ENCODE peak calls at places on chromosomes 1 and 21, in five cellular contexts. A is esophagus squamous epithelium, D is IMR-90, U is prostate gland, C is MG63. L is an unnamed sample. For H3K9me3, the result is how much of the 10 kb centered on the place peaks cover.

GRCh38 chr1:99326215-99326949 is 62.1 kb downstream of the PLPPR4 start:
- DNase-seq in A (no peak), D (no peak), U (no peak), C (no peak), L (no peak)

GRCh38 chr1:238647877-238648276 is 738.5 kb upstream of the CHRM3 start:
- DNase-seq in A (no peak), D (peak), U (no peak), C (peak), L (no peak)

GRCh38 chr1:208223136-208223535 is 21.0 kb downstream of the PLXNA2 start:
- DNase-seq in A (no peak), D (peak), U (no peak), C (no peak), L (no peak)

GRCh38 chr1:22287946-22288520 is 145.1 kb upstream of the WNT4 start:
- DNase-seq in A (no peak), D (no peak), U (no peak), C (no peak), L (peak)

GRCh38 chr1:162605225-162605927 is 26.9 kb upstream of the DDR2 start:
- DNase-seq in A (no peak), D (peak), U (no peak), C (no peak), L (no peak)

GRCh38 chr1:168693197-168693871 is 35.7 kb downstream of the DPT start:
- DNase-seq in A (no peak), D (no peak), U (no peak), C (no peak), L (no peak)

GRCh38 chr1:173052681-173053196 is 2.0 kb upstream of the TNFSF18 start:
- DNase-seq in A (no peak), D (no peak), U (peak), C (no peak), L (no peak)

GRCh38 chr1:159869173-159869572 is 6.7 kb upstream of the VSIG8 start:
- DNase-seq in A (no peak), D (peak), U (no peak), C (peak), L (no peak)

GRCh38 chr1:204975568-204976235 is 67.3 kb upstream of the CNTN2 start:
- DNase-seq in A (no peak), D (peak), U (peak), C (peak), L (no peak)

GRCh38 chr21:45839274-45839673 is 142.3 kb upstream of the COL6A1 start:
- DNase-seq in A (no peak), D (peak), U (no peak), C (no peak), L (no peak)

GRCh38 chr1:30379684-30380624 is 343.4 kb downstream of the MATN1 start:
- DNase-seq in A (no peak), D (peak), U (peak), C (peak), L (no peak)

GRCh38 chr21:18275740-18276139 is 31.1 kb downstream of the CHODL start:
- DNase-seq in A (no peak), D (no peak), U (no peak), C (no peak), L (no peak)

GRCh38 chr1:16888806-16889178 is 7.0 kb upstream of the RNU1-2 start:
- DNase-seq in A (no peak), D (no peak), U (no peak), C (no peak), L (no peak)

GRCh38 chr1:211576717-211577116 is 2.2 kb downstream of the SLC30A1 start:
- DNase-seq in A (no peak), D (no peak), U (no peak), C (no peak), L (no peak)

GRCh38 chr21:16037386-16037785 is 307.6 kb downstream of the USP25 start:
- DNase-seq in A (no peak), D (no peak), U (no peak), C (no peak), L (no peak)

GRCh38 chr1:2631136-2632050 is 1.4 kb downstream of the MMEL1 start:
- DNase-seq in A (no peak), D (no peak), U (no peak), C (no peak), L (no peak)

GRCh38 chr1:26156285-26157038 is 2.4 kb upstream of the FAM110D start:
- DNase-seq in A (no peak), D (no peak), U (no peak), C (no peak), L (no peak)

GRCh38 chr1:54763814-54764131 is 550 bp downstream of the PARS2 start:
- DNase-seq in A (no peak), D (no peak), U (no peak), C (no peak), L (no peak)

GRCh38 chr21:28393279-28393678 is 599.4 kb downstream of the LTN1 start:
- DNase-seq in A (no peak), D (peak), U (no peak), C (no peak), L (no peak)

GRCh38 chr1:118184737-118185082 is 318 bp downstream of the SPAG17 start:
- DNase-seq in A (no peak), D (no peak), U (no peak), C (no peak), L (no peak)
- H3K4me3 ChIP-seq in A (peak), D (peak), U (no peak), C (peak), L (peak)

GRCh38 chr1:5798151-5798730 is 194.0 kb downstream of the NPHP4 start:
- DNase-seq in A (no peak), D (no peak), U (no peak), C (peak), L (no peak)

GRCh38 chr1:5794279-5794678 is 197.9 kb downstream of the NPHP4 start:
- DNase-seq in A (no peak), D (no peak), U (no peak), C (no peak), L (no peak)

GRCh38 chr1:5802606-5803005 is 189.6 kb downstream of the NPHP4 start:
- DNase-seq in A (no peak), D (no peak), U (no peak), C (no peak), L (no peak)

GRCh38 chr1:5796028-5796427 is 196.2 kb downstream of the NPHP4 start:
- DNase-seq in A (no peak), D (no peak), U (no peak), C (no peak), L (no peak)

GRCh38 chr1:5798904-5799303 is 193.3 kb downstream of the NPHP4 start:
- DNase-seq in A (no peak), D (no peak), U (no peak), C (no peak), L (no peak)
- H3K9me3 ChIP-seq in A (under half), D (under half), U (under half), C (under half), L (under half)

GRCh38 chr1:179813626-179814351 is 63.8 kb downstream of the TOR1AIP2 start:
- DNase-seq in A (no peak), D (no peak), U (no peak), C (no peak), L (no peak)

GRCh38 chr1:179815642-179816041 is 62.0 kb downstream of the TOR1AIP2 start:
- DNase-seq in A (no peak), D (no peak), U (no peak), C (no peak), L (no peak)

GRCh38 chr1:179816196-179816960 is 61.2 kb downstream of the TOR1AIP2 start:
- DNase-seq in A (no peak), D (peak), U (no peak), C (no peak), L (no peak)

GRCh38 chr1:179812501-179813292 is 64.9 kb downstream of the TOR1AIP2 start:
- DNase-seq in A (no peak), D (peak), U (no peak), C (no peak), L (no peak)

DNA sequence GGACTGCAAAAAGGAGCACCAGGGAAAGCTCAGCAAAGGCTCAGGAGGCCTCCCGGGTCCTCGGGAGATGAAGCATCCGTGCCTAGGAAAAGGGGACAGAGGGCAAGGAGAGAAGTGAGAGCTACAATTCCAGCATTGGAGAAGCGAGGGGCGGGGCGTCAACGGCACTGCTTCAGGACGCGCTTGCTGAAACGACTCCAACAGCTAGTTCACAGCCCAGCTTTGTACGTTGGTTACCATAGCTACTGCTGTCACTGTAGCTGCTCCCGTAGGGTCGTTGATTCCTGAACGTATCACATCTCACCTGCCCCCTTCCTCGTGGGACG is 63.1 kb downstream of the TOR1AIP2 start:
- DNase-seq in A (no peak), D (no peak), U (no peak), C (no peak), L (no peak)
- H3K4me3 ChIP-seq in A (peak), D (peak), U (peak), C (peak), L (peak)

GRCh38 chr1:94951056-94951455 is 24.1 kb upstream of the CNN3 start:
- DNase-seq in A (no peak), D (peak), U (no peak), C (no peak), L (no peak)

GRCh38 chr1:94951509-94952208 is 24.7 kb upstream of the CNN3 start:
- DNase-seq in A (no peak), D (no peak), U (no peak), C (no peak), L (no peak)

GRCh38 chr1:94942171-94943128 is 15.5 kb upstream of the CNN3 start:
- DNase-seq in A (no peak), D (no peak), U (no peak), C (no peak), L (no peak)

GRCh38 chr1:94949681-94950661 is 23.1 kb upstream of the CNN3 start:
- DNase-seq in A (no peak), D (peak), U (peak), C (no peak), L (no peak)

GRCh38 chr1:94947453-94947852 is 20.5 kb upstream of the CNN3 start:
- DNase-seq in A (no peak), D (peak), U (no peak), C (no peak), L (no peak)
- H3K9me3 ChIP-seq in A (under half), D (under half), U (under half), C (under half), L (under half)

DNA sequence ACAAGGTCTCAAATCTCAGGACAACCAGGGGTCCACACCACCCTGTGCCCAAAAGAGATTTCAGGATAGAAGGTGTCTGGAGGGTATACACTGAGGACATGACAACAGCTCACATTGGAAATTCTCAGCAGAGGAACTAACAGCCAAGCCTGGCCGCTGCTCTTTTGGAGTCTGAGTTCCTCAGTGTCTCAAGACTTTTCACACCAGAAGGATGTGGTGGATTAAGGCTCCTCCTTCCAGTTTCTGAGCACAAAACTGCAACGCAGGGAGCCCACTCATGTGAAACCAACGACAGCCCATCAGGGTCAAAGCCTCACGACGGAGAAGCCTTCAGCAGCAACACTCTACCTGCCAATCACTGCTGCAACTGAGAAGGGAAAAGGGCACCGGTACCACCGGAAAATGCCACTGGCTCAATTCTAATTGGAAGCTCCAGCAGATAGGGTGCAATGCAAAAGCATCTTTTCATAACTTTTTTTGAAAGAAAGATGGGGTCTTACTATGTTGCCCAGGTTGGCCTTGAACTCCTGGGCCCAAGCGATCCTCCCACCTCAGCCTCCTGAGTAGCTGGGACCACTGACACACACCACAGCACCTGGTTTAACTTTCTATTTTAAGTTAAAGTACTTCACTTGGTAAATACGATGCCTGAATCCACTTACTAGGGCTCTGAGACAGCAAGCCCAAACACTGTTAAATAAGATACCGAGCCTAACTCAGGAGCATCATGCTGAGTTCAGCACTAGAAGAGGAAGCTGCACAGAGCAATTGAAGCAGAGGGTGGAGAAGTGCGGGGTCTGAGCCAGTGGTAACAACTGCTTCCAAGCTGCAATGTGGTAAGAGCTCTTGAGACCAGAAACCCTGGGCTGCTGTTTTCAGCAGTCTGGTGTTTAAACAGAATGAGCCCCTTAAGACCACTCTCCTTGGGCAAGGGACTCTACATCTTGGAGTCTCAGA is 7.8 kb downstream of the CAPZB start:
- DNase-seq in A (no peak), D (no peak), U (no peak), C (no peak), L (no peak)
- H3K4me3 ChIP-seq in A (peak), D (no peak), U (no peak), C (no peak), L (no peak)

GRCh38 chr1:55854911-55855310 is 639.7 kb upstream of the USP24 start:
- DNase-seq in A (no peak), D (peak), U (no peak), C (no peak), L (no peak)
- H3K9me3 ChIP-seq in A (under half), D (under half), U (under half), C (under half), L (under half)

GRCh38 chr1:150548324-150548631 is 930 bp upstream of the ADAMTSL4 start:
- DNase-seq in A (no peak), D (no peak), U (no peak), C (no peak), L (no peak)

GRCh38 chr1:150544204-150544603 is 5.0 kb upstream of the ADAMTSL4 start:
- DNase-seq in A (no peak), D (no peak), U (no peak), C (no peak), L (no peak)

GRCh38 chr1:150545486-150546032 is 3.6 kb upstream of the ADAMTSL4 start:
- DNase-seq in A (no peak), D (no peak), U (no peak), C (no peak), L (no peak)

GRCh38 chr1:150546294-150546937 is 2.8 kb upstream of the ADAMTSL4 start:
- DNase-seq in A (no peak), D (no peak), U (no peak), C (no peak), L (no peak)

GRCh38 chr1:150543500-150544143 is 5.6 kb upstream of the ADAMTSL4 start:
- DNase-seq in A (no peak), D (no peak), U (no peak), C (no peak), L (no peak)
- H3K4me3 ChIP-seq in A (no peak), D (no peak), U (no peak), C (no peak), L (no peak)

GRCh38 chr21:33943293-33943692 is 27.7 kb upstream of the ATP5PO start:
- DNase-seq in A (no peak), D (no peak), U (no peak), C (no peak), L (peak)
- H3K9me3 ChIP-seq in A (under half), D (under half), U (under half), C (under half), L (under half)